ENCODE peak calls at places on chromosomes 3 and 15, in four cellular contexts. A, E, L and W are unnamed samples.

GRCh38 chr15:96342611-96343528 is 12.4 kb downstream of the NR2F2 start:
- DNase-seq in A (no peak), E (peak), L (no peak), W (peak)

GRCh38 chr15:63945838-63946298 is 100.4 kb downstream of the DAPK2 start:
- DNase-seq in A (no peak), E (no peak), L (no peak), W (no peak)

GRCh38 chr3:79018671-79019136 is 749.1 kb downstream of the ROBO1 start:
- DNase-seq in E (peak), L (peak), A (peak), W (peak)

GRCh38 chr15:94451461-94451860 is 220.1 kb downstream of the MCTP2 start:
- DNase-seq in L (no peak), E (no peak), A (no peak), W (no peak)

GRCh38 chr15:101159936-101160770 is 91.7 kb downstream of the CHSY1 start:
- DNase-seq in E (no peak), A (peak), L (no peak), W (no peak)

GRCh38 chr3:186414735-186415419 is 52.8 kb upstream of the DGKG start:
- DNase-seq in A (peak), L (peak), E (peak), W (peak)

GRCh38 chr3:149393355-149394165 is 16.1 kb upstream of the TM4SF1 start:
- DNase-seq in L (peak), E (peak), A (no peak), W (peak)

GRCh38 chr3:1195922-1196321 is 103.1 kb downstream of the CNTN6 start:
- DNase-seq in E (peak), A (no peak), L (no peak), W (peak)

GRCh38 chr3:94285874-94286273 is 223.0 kb downstream of the NSUN3 start:
- DNase-seq in E (peak), A (no peak), L (peak), W (peak)

GRCh38 chr15:95086543-95087252 is 855.3 kb downstream of the MCTP2 start:
- DNase-seq in A (no peak), E (peak), L (no peak), W (peak)

GRCh38 chr3:125480656-125481374 is 39.2 kb downstream of the SNX4 start:
- DNase-seq in L (no peak), E (peak), A (no peak), W (peak)

GRCh38 chr3:54122046-54122801 is at the start of gene CACNA2D3:
- DNase-seq in E (peak), L (no peak), A (peak), W (no peak)

GRCh38 chr15:69075467-69075866 is 61.0 kb downstream of the NOX5 start:
- DNase-seq in E (peak), A (no peak), L (no peak), W (no peak)

GRCh38 chr15:51190424-51191068 is 95.8 kb upstream of the TNFAIP8L3 start:
- DNase-seq in L (no peak), A (no peak), E (no peak), W (no peak)

GRCh38 chr3:64278631-64279030 is 53.4 kb upstream of the PRICKLE2 start:
- DNase-seq in E (peak), L (no peak), A (no peak), W (peak)

GRCh38 chr3:122255757-122256439 is 69.2 kb upstream of the CSTA start:
- DNase-seq in L (no peak), A (no peak), E (no peak), W (no peak)

GRCh38 chr3:55521086-55522060 is 34.3 kb upstream of the WNT5A start:
- DNase-seq in A (no peak), L (no peak), E (no peak), W (no peak)

GRCh38 chr15:91625506-91625905 is 228.0 kb upstream of the SLCO3A1 start:
- DNase-seq in L (no peak), E (no peak), A (no peak), W (no peak)

GRCh38 chr15:26015516-26015915 is 152.4 kb upstream of the ATP10A start:
- DNase-seq in A (no peak), E (no peak), L (no peak), W (no peak)

GRCh38 chr3:53858096-53858741 is 11.9 kb downstream of the IL17RB start:
- DNase-seq in L (no peak), A (no peak), E (no peak), W (no peak)

GRCh38 chr15:39125904-39126303 is 455.0 kb upstream of the THBS1 start:
- DNase-seq in L (peak), E (peak), A (no peak), W (peak)

GRCh38 chr3:132180337-132180791 is 136.8 kb upstream of the ACP3 start:
- DNase-seq in E (peak), L (peak), A (no peak), W (peak)

GRCh38 chr3:172298247-172298646 is 150.0 kb downstream of the GHSR start:
- DNase-seq in A (no peak), E (no peak), L (no peak), W (no peak)

GRCh38 chr15:91228391-91228790 is 128.3 kb downstream of the SV2B start:
- DNase-seq in L (no peak), E (no peak), A (no peak), W (no peak)

GRCh38 chr15:80588801-80589200 is 106.3 kb upstream of the ABHD17C start:
- DNase-seq in L (peak), A (no peak), E (peak), W (peak)

GRCh38 chr3:130539005-130539404 is 22.0 kb downstream of the COL6A6 start:
- DNase-seq in E (peak), L (peak), A (no peak), W (peak)

GRCh38 chr15:40747685-40748631 is 7.1 kb downstream of the RMDN3 start:
- DNase-seq in E (no peak), A (no peak), L (no peak), W (no peak)

DNA sequence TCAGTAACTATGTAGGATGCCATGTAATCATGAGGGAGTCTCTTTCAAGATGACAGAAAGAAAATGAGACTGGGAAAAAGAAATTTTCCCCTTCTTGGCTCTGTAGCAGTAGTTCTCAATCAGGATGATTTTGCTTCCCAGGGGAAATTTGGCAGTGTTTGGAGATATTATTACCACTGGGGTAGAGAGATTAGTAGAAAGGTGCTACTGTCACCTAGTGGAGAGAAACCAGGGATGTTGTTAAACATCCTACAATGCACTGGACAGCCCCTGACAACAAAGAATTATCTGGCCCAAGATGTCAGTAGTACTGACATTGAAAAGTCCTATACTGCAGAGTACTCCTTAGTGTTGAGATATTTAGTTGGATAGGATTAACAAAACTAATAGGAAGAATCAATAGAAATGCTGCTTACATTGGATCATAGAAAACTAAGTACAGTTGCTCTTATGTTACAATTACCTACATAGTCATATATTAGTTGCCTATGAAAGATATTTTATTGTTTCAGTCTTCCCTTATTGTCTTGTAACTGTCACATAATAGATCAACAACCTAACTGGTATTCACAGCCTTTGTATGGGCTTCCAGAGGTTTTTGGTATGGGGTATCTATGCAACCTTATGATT is 433.3 kb downstream of the RAP2B start:
- DNase-seq in E (peak), A (no peak), L (peak), W (peak)
- TF ChIP-seq CTCF in E (peak), A (peak), L (peak), W (peak)

DNA sequence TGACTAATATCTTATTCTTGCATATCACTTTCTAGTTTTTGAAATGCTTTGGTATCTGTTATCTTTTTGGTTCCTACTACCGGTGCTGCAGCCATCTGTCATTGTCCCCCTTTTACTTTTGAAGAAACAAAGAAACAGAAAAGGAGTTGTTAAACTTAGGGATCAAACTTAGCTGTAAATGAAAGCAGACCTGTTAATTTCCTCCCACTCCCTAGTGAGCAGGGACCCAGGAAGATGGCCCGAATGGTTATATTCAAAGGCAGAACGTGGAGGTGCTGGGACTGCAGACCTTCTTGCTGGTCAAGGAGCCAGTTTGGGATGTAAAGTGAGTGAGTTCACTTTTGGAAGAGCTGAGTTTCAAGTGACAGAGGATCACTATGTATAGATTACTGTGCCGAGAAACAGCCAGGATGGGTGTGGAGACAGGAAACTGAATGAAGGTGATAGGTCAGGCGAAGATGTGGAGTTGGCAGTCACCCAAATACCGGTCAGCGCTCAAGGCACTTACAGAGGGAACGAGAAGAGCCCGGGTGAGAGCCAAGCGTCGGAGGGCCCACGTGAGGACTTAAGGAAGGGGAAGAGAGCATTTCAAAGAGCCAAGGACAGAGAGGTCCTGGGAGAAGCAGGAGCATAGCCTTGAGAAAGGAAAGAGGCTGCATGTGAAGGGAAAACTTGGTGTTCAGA is 20.1 kb downstream of the KBTBD8 start:
- DNase-seq in E (peak), L (peak), A (no peak), W (peak)
- H3K4me3 ChIP-seq in E (no peak), L (no peak), A (no peak), W (no peak)

GRCh38 chr3:50587373-50587772 is 18.1 kb downstream of the HEMK1 start:
- DNase-seq in L (no peak), A (no peak), E (no peak), W (peak)

GRCh38 chr3:50586763-50587070 is 17.4 kb downstream of the HEMK1 start:
- DNase-seq in E (no peak), A (no peak), L (no peak), W (no peak)

GRCh38 chr3:50587806-50588758 is 18.8 kb downstream of the HEMK1 start:
- DNase-seq in A (no peak), L (no peak), E (no peak), W (no peak)

GRCh38 chr3:50591196-50591741 is 20.3 kb downstream of the CISH start:
- DNase-seq in A (no peak), E (no peak), L (no peak), W (no peak)

GRCh38 chr3:50588759-50589433 is 19.6 kb downstream of the HEMK1 start:
- DNase-seq in A (no peak), E (peak), L (no peak), W (peak)
- TF ChIP-seq CTCF in A (no peak), E (no peak), L (no peak), W (no peak)

GRCh38 chr3:100157617-100158016 is 43.3 kb upstream of the FILIP1L start:
- DNase-seq in A (no peak), E (no peak), L (no peak), W (no peak)
- H3K4me3 ChIP-seq in A (no peak), E (no peak), L (no peak), W (no peak)

GRCh38 chr3:12659316-12660015 is 4.5 kb downstream of the RAF1 start:
- DNase-seq in L (no peak), A (no peak), E (no peak), W (no peak)
- TF ChIP-seq CTCF in L (no peak), A (no peak), E (no peak), W (no peak)